ENCODE peak calls at places on chromosome 22, in six cellular contexts. One of them, this sample, is unnamed.
A peak's percentile ranks its signal among the peaks of the same experiment; 100 is the strongest.

GRCh38 chr22:38699784-38700183 is 959 bp downstream of the JOSD1 start:
- DNase-seq in activated CD4-positive, CD25-positive, alpha-beta regulatory T cell treated with anti-CD3 and anti-CD28 coated beads, Interleukin-2, amount 50 U/mL, for 72 hours: no peak
- DNase-seq in CD8-positive, alpha-beta memory T cell: no peak
- DNase-seq in T1000: no peak
- DNase-seq in HAP-1: no peak
- DNase-seq in coronary artery: no peak
- DNase-seq in this sample: no peak

GRCh38 chr22:42637555-42637954 is 2.8 kb downstream of the ATP5MGL start:
- DNase-seq in HAP-1: no peak
- DNase-seq in activated CD4-positive, CD25-positive, alpha-beta regulatory T cell treated with anti-CD3 and anti-CD28 coated beads, Interleukin-2, amount 50 U/mL, for 72 hours: no peak
- DNase-seq in coronary artery: no peak
- DNase-seq in T1000: no peak
- DNase-seq in CD8-positive, alpha-beta memory T cell: no peak
- DNase-seq in this sample: no peak

GRCh38 chr22:47865626-47866025 is 1103.2 kb downstream of the TBC1D22A start:
- DNase-seq in HAP-1: no peak
- DNase-seq in T1000: no peak
- DNase-seq in CD8-positive, alpha-beta memory T cell: no peak
- DNase-seq in activated CD4-positive, CD25-positive, alpha-beta regulatory T cell treated with anti-CD3 and anti-CD28 coated beads, Interleukin-2, amount 50 U/mL, for 72 hours: no peak
- DNase-seq in coronary artery: no peak
- DNase-seq in this sample: no peak

GRCh38 chr22:35637943-35638342 is 10.3 kb upstream of the APOL6 start:
- DNase-seq in coronary artery: no peak
- DNase-seq in HAP-1: no peak
- DNase-seq in CD8-positive, alpha-beta memory T cell: no peak
- DNase-seq in T1000: no peak
- DNase-seq in activated CD4-positive, CD25-positive, alpha-beta regulatory T cell treated with anti-CD3 and anti-CD28 coated beads, Interleukin-2, amount 50 U/mL, for 72 hours: no peak
- DNase-seq in this sample: no peak

GRCh38 chr22:31106651-31107205 is 640 bp downstream of the SELENOM start:
- DNase-seq in coronary artery: peak; percentile 84
- DNase-seq in T1000: no peak
- DNase-seq in HAP-1: no peak
- DNase-seq in CD8-positive, alpha-beta memory T cell: no peak
- DNase-seq in activated CD4-positive, CD25-positive, alpha-beta regulatory T cell treated with anti-CD3 and anti-CD28 coated beads, Interleukin-2, amount 50 U/mL, for 72 hours: no peak
- DNase-seq in this sample: peak; percentile 28

GRCh38 chr22:43263645-43264514 is 76.9 kb upstream of the TTLL12 start:
- DNase-seq in CD8-positive, alpha-beta memory T cell: peak; percentile 72
- DNase-seq in coronary artery: no peak
- DNase-seq in activated CD4-positive, CD25-positive, alpha-beta regulatory T cell treated with anti-CD3 and anti-CD28 coated beads, Interleukin-2, amount 50 U/mL, for 72 hours: peak; percentile 73
- DNase-seq in HAP-1: no peak
- DNase-seq in T1000: no peak
- DNase-seq in this sample: no peak

GRCh38 chr22:50326959-50327710 is at the start of gene DENND6B:
- DNase-seq in CD8-positive, alpha-beta memory T cell: peak; percentile 64
- DNase-seq in activated CD4-positive, CD25-positive, alpha-beta regulatory T cell treated with anti-CD3 and anti-CD28 coated beads, Interleukin-2, amount 50 U/mL, for 72 hours: peak; percentile 81
- DNase-seq in HAP-1: peak; percentile 65
- DNase-seq in T1000: peak; percentile 47
- DNase-seq in coronary artery: peak; percentile 87
- DNase-seq in this sample: no peak

GRCh38 chr22:24137595-24137994 is 43.7 kb upstream of the SUSD2 start:
- DNase-seq in activated CD4-positive, CD25-positive, alpha-beta regulatory T cell treated with anti-CD3 and anti-CD28 coated beads, Interleukin-2, amount 50 U/mL, for 72 hours: no peak
- DNase-seq in T1000: no peak
- DNase-seq in HAP-1: no peak
- DNase-seq in CD8-positive, alpha-beta memory T cell: no peak
- DNase-seq in coronary artery: no peak
- DNase-seq in this sample: no peak